ENCODE peak calls at places on chromosome 5, in four cellular contexts. M, Z, E and O are unnamed samples.

GRCh38 chr5:30850871-30851270 is 342.6 kb upstream of the CDH6 start:
- DNase-seq in E (no peak), M (no peak), Z (no peak), O (no peak)

GRCh38 chr5:159759791-159760300 is 156.4 kb upstream of the ADRA1B start:
- DNase-seq in M (no peak), Z (no peak), E (no peak), O (no peak)

GRCh38 chr5:75239681-75240080 is 3.0 kb upstream of the ANKRD31 start:
- DNase-seq in Z (no peak), E (no peak), M (peak), O (no peak)

GRCh38 chr5:135534609-135535419 is 950 bp downstream of the NEUROG1 start:
- DNase-seq in Z (no peak), M (no peak), E (no peak), O (no peak)

GRCh38 chr5:181217111-181217804 is 5.8 kb upstream of the TRIM41 start:
- DNase-seq in Z (peak), E (no peak), M (no peak), O (no peak)

GRCh38 chr5:159543326-159543725 is 213.0 kb upstream of the IL12B start:
- DNase-seq in Z (no peak), E (no peak), M (no peak), O (no peak)

GRCh38 chr5:113087994-113088519 is 111.5 kb downstream of the DCP2 start:
- DNase-seq in Z (no peak), M (no peak), E (no peak), O (no peak)

GRCh38 chr5:179731791-179732411 is 721 bp upstream of the MAML1 start:
- DNase-seq in Z (peak), M (peak), E (no peak), O (no peak)

GRCh38 chr5:91443761-91444467 is 60.8 kb upstream of the ARRDC3 start:
- DNase-seq in M (no peak), E (no peak), Z (no peak), O (no peak)

GRCh38 chr5:107424461-107424860 is 246.3 kb downstream of the EFNA5 start:
- DNase-seq in E (no peak), M (no peak), Z (no peak), O (no peak)

GRCh38 chr5:141359790-141360426 is at the start of gene PCDHGB2:
- DNase-seq in E (no peak), M (peak), Z (no peak), O (peak)

GRCh38 chr5:75611324-75612210 is at the start of gene ANKDD1B:
- DNase-seq in Z (no peak), E (no peak), M (no peak), O (peak)

GRCh38 chr5:88374391-88374790 is 105.7 kb upstream of the TMEM161B start:
- DNase-seq in E (no peak), Z (no peak), M (no peak), O (no peak)

GRCh38 chr5:165126598-165126997 is 1621.2 kb downstream of the MAT2B start:
- DNase-seq in M (no peak), Z (no peak), E (no peak), O (no peak)

GRCh38 chr5:170475269-170476000 is 28.4 kb upstream of the KCNIP1 start:
- DNase-seq in E (no peak), M (no peak), Z (no peak), O (no peak)

GRCh38 chr5:73193592-73193991 is 20.6 kb downstream of the TMEM174 start:
- DNase-seq in M (no peak), Z (no peak), E (no peak), O (no peak)

GRCh38 chr5:83834306-83834705 is 113.7 kb upstream of the HAPLN1 start:
- DNase-seq in Z (no peak), E (no peak), M (no peak), O (no peak)

GRCh38 chr5:83839256-83839655 is 118.6 kb upstream of the HAPLN1 start:
- DNase-seq in E (no peak), M (no peak), Z (no peak), O (no peak)

GRCh38 chr5:83837261-83837894 is 116.7 kb upstream of the HAPLN1 start:
- DNase-seq in E (no peak), M (no peak), Z (no peak), O (no peak)

GRCh38 chr5:83844320-83845068 is 123.8 kb upstream of the HAPLN1 start:
- DNase-seq in E (no peak), M (no peak), Z (peak), O (no peak)

GRCh38 chr5:83839788-83840187 is 119.1 kb upstream of the HAPLN1 start:
- DNase-seq in Z (no peak), M (no peak), E (no peak), O (no peak)
- TF ChIP-seq SUZ12 in Z (no peak), M (no peak), E (no peak), O (no peak)

DNA sequence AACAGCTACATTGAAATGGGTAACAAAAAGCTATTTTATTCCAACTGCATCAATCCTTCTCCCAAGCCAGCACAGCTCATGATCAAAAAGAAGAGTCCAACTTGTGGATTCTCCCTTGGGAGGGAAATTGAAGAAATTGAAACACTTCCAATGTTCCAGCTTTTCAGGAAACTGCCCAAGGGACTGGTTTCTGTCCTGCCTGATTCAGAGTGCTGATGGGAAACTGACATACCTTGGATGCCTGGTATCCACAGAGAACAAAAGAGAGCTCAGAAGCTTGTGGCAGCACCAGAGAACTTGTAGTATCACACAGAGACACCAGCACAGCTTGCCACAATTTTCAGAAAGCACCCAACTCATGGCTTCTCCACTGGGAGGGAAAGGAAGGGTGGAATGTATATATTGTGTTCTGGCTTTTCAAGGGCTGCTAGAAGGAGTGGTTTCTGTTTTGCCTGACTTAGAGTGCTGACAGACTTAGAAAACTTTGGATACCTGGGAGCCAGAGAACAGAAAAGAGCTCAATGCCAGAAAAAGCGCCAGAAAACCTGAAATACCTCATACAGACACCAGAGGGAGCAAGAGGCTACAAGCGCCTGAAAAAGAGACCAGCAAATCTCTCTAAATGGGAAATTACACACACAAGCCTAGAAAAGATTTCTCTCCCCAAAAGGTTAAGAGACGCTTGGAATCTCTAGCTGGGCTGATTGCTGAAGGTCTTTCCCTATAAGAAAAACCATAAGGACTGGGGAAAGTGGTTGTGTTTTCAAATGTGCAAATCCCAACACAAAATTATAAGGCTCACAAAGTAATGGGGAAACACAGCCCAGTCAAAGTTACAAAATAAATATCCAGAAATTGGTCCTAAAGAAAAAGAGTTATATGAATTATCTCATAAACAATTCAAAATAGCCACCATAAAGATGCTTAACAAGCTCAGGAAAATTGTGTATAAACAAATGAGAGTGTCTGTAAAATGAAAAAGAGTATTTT is 178.8 kb downstream of the SPOCK1 start:
- DNase-seq in E (peak), Z (no peak), M (peak), O (peak)
- TF ChIP-seq SUZ12 in E (no peak), Z (no peak), M (no peak), O (no peak)

GRCh38 chr5:67093259-67093658 is 103.3 kb downstream of the CD180 start:
- DNase-seq in M (peak), E (no peak), Z (no peak), O (no peak)

GRCh38 chr5:67090593-67090992 is 106.0 kb downstream of the CD180 start:
- DNase-seq in E (no peak), M (no peak), Z (no peak), O (no peak)

GRCh38 chr5:67089200-67089725 is 107.3 kb downstream of the CD180 start:
- DNase-seq in Z (no peak), E (no peak), M (no peak), O (no peak)

GRCh38 chr5:67092447-67093023 is 104.1 kb downstream of the CD180 start:
- DNase-seq in Z (no peak), M (no peak), E (no peak), O (no peak)

GRCh38 chr5:67090040-67090439 is 106.6 kb downstream of the CD180 start:
- DNase-seq in E (no peak), Z (no peak), M (no peak), O (no peak)
- TF ChIP-seq SUZ12 in E (no peak), Z (no peak), M (no peak), O (no peak)

DNA sequence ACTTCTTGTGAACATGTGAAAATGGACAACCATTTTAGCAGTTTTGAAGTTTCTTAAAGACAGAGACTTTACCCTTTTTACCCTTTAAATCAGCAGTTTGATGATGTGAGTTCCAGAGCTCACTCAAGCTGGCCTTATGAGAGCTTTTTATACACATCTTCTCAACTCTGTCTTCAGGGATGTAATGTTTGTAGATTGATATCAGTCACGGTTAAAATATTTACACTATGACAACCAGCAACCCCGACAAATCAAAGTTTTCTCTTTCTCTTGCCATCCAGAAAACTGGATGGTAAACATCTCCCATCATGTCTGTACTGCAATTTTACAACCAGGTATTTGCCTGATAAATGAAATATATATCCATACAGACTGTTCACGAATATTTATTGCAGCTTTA is 233.4 kb upstream of the ST8SIA4 start:
- DNase-seq in M (no peak), E (no peak), Z (no peak), O (no peak)
- TF ChIP-seq SUZ12 in M (no peak), E (no peak), Z (no peak), O (no peak)

DNA sequence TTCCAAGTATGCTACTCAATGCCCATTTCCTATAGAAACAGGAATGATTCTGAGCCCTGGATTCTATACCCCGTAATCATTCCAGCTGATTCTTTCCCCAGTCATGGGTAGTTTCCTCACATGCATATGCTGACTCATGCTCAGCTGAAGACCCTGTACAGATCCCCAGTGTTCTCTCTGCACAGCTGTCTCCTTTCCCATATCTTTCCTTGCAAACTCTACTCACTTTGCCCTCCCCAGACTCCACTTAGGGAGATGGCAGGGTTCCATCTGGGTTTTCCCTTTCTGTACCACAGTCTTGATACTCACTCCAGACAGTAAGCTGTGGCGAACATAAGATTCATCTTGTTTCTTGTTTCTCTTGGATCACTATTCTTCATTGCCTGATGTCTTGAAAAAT is 357.6 kb downstream of the RAB3C start:
- DNase-seq in Z (no peak), M (no peak), E (no peak), O (no peak)
- TF ChIP-seq SUZ12 in Z (no peak), M (no peak), E (no peak), O (no peak)